ENCODE peak calls at places on chromosomes 3 and 15, in nine cellular contexts. L, F, J, A, B, U, M, W and R are unnamed samples. For H3K36me3, the result is how much of the 10 kb centered on the place peaks cover.

GRCh38 chr3:114404590-114404989 is 110.8 kb downstream of the TIGIT start:
- DNase-seq in L (no peak), F (no peak), J (no peak), A (no peak), B (no peak), U (no peak), M (no peak), W (no peak), R (no peak)

GRCh38 chr3:69660631-69661030 is 78.6 kb upstream of the MITF start:
- DNase-seq in L (no peak), F (no peak), J (no peak), A (no peak), B (no peak), U (no peak), M (no peak), W (no peak), R (no peak)

GRCh38 chr3:53493997-53494791 is at the start of gene CACNA1D:
- DNase-seq in L (no peak), F (peak), J (peak), A (peak), B (peak), U (peak), M (no peak), W (peak), R (peak)

GRCh38 chr15:46277994-46278885 is 643.4 kb downstream of the SQOR start:
- DNase-seq in L (no peak), F (no peak), J (no peak), A (no peak), B (no peak), U (no peak), M (no peak), W (no peak), R (no peak)

GRCh38 chr3:64832098-64832497 is 144.3 kb upstream of the ADAMTS9 start:
- DNase-seq in L (no peak), F (no peak), J (no peak), A (no peak), B (no peak), U (no peak), M (no peak), W (no peak), R (no peak)

GRCh38 chr3:136750922-136751258 is 1.3 kb downstream of the STAG1 start:
- DNase-seq in L (no peak), F (no peak), J (no peak), A (no peak), B (no peak), U (no peak), M (no peak), W (no peak), R (no peak)

GRCh38 chr15:63172376-63173115 is 15.3 kb upstream of the RPS27L start:
- DNase-seq in L (no peak), F (peak), J (no peak), A (no peak), B (no peak), U (no peak), M (no peak), W (no peak), R (peak)

GRCh38 chr15:38048001-38048455 is 113.6 kb downstream of the TMCO5A start:
- DNase-seq in L (no peak), F (no peak), J (no peak), A (no peak), B (no peak), U (no peak), M (no peak), W (no peak), R (no peak)

GRCh38 chr3:169658311-169658931 is 5.1 kb downstream of the MECOM start:
- DNase-seq in L (no peak), F (peak), J (no peak), A (peak), B (no peak), U (no peak), M (no peak), W (no peak), R (peak)

GRCh38 chr3:160885791-160886286 is 129.8 kb downstream of the PPM1L start:
- DNase-seq in L (no peak), F (peak), J (peak), A (peak), B (peak), U (peak), M (peak), W (no peak), R (peak)

GRCh38 chr3:160869825-160870224 is 113.8 kb downstream of the PPM1L start:
- DNase-seq in L (no peak), F (no peak), J (no peak), A (no peak), B (no peak), U (no peak), M (no peak), W (peak), R (no peak)

GRCh38 chr15:89496155-89497098 is at the start of gene RHCG:
- DNase-seq in L (no peak), F (peak), J (peak), A (peak), B (no peak), U (no peak), M (peak), W (peak), R (peak)

GRCh38 chr15:70466305-70466704 is 297.1 kb downstream of the UACA start:
- DNase-seq in L (no peak), F (no peak), J (no peak), A (no peak), B (no peak), U (no peak), M (no peak), W (no peak), R (no peak)

GRCh38 chr15:59335197-59335786 is 37.4 kb downstream of the MYO1E start:
- DNase-seq in L (no peak), F (peak), J (no peak), A (no peak), B (no peak), U (no peak), M (no peak), W (no peak), R (peak)

GRCh38 chr3:189824629-189825312 is 193.6 kb downstream of the TP63 start:
- DNase-seq in L (peak), F (no peak), J (no peak), A (no peak), B (no peak), U (no peak), M (peak), W (no peak), R (no peak)

GRCh38 chr15:85443046-85443445 is 62.6 kb downstream of the AKAP13 start:
- DNase-seq in L (no peak), F (no peak), J (no peak), A (no peak), B (no peak), U (no peak), M (no peak), W (no peak), R (no peak)

GRCh38 chr3:140552403-140552802 is 125.5 kb upstream of the TRIM42 start:
- DNase-seq in L (no peak), F (no peak), J (no peak), A (peak), B (no peak), U (no peak), M (no peak), W (no peak), R (peak)

GRCh38 chr3:39166932-39167532 is 13.6 kb upstream of the CSRNP1 start:
- DNase-seq in L (no peak), F (no peak), J (no peak), A (no peak), B (no peak), U (no peak), M (no peak), W (no peak), R (no peak)

GRCh38 chr15:51443282-51443914 is 101.9 kb downstream of the GLDN start:
- DNase-seq in L (no peak), F (no peak), J (no peak), A (no peak), B (no peak), U (no peak), M (no peak), W (no peak), R (no peak)

GRCh38 chr15:22236469-22236868 is 156.1 kb downstream of the OR4M2 start:
- DNase-seq in L (no peak), F (no peak), J (no peak), A (no peak), B (no peak), U (no peak), M (no peak), W (no peak), R (no peak)

GRCh38 chr3:10308678-10309077 is 12.2 kb downstream of the SEC13 start:
- DNase-seq in L (no peak), F (no peak), J (no peak), A (no peak), B (no peak), U (no peak), M (no peak), W (no peak), R (no peak)
- H3K36me3 ChIP-seq in L (under half), F (half or more), J (under half), A (under half), B (under half), U (under half), M (under half), W (half or more), R (half or more)

DNA sequence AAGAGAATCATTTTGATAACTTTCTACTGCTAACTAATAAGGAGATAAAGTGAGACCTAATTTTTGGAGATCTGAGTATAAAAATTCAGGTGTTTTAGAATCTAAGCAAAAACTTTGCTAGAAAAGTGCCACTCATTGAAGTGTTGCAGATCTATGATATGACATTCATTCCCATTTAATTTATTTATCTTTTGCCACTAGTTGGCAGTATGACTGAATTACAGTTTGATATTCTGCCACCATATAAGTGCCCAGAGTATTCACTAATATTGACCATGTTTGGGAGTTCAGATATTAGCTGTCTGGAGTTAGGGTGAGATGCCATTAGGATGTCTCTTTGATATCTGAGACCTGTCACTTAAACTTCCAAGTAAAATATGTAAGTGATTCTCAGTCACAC is 251.3 kb upstream of the GBE1 start:
- DNase-seq in L (no peak), F (no peak), J (no peak), A (no peak), B (no peak), U (no peak), M (no peak), W (no peak), R (no peak)
- TF ChIP-seq CTCF in L (peak), F (no peak), J (no peak), A (no peak), B (no peak), U (no peak), M (peak), W (peak), R (peak)

GRCh38 chr15:29704950-29705597 is 117.2 kb downstream of the TJP1 start:
- DNase-seq in L (no peak), F (no peak), J (no peak), A (no peak), B (no peak), U (no peak), M (no peak), W (no peak), R (no peak)
- H3K36me3 ChIP-seq in L (under half), F (half or more), J (under half), A (under half), B (under half), U (under half), M (under half), W (under half), R (half or more)

GRCh38 chr3:9928158-9928557 is 5.5 kb upstream of the CRELD1 start:
- DNase-seq in L (no peak), F (no peak), J (no peak), A (no peak), B (no peak), U (no peak), M (no peak), W (no peak), R (no peak)

GRCh38 chr3:9932535-9932842 is 1.1 kb upstream of the CRELD1 start:
- DNase-seq in L (no peak), F (no peak), J (no peak), A (no peak), B (no peak), U (no peak), M (no peak), W (no peak), R (no peak)

GRCh38 chr3:9932843-9933560 is 632 bp upstream of the CRELD1 start:
- DNase-seq in L (no peak), F (peak), J (peak), A (peak), B (peak), U (peak), M (no peak), W (peak), R (peak)

GRCh38 chr3:9933561-9934234 is at the start of gene CRELD1:
- DNase-seq in L (no peak), F (peak), J (peak), A (peak), B (peak), U (peak), M (peak), W (peak), R (peak)

GRCh38 chr3:9930804-9931418 is 2.7 kb upstream of the CRELD1 start:
- DNase-seq in L (no peak), F (no peak), J (no peak), A (no peak), B (no peak), U (no peak), M (no peak), W (no peak), R (no peak)
- TF ChIP-seq CTCF in L (peak), F (no peak), J (no peak), A (peak), B (no peak), U (no peak), M (no peak), W (peak), R (peak)